ENCODE peak calls at places on chromosomes 2 and 18, in eight cellular contexts. B is mammary epithelial cell, V is astrocyte, H is NT2/D1, U is HCT116, F is fibroblast of lung, X is neuronal stem cell, C is H9. G is an unnamed sample.
A peak's percentile ranks its signal among the peaks of the same experiment; 100 is the strongest.

GRCh38 chr18:50653402-50654093 is 93.7 kb downstream of the MAPK4 start:
- DNase-seq in B (no peak), V (no peak), H (no peak), U (no peak), F (no peak), X (no peak), C (no peak), G (no peak)

GRCh38 chr2:28747714-28748113 is 3.9 kb upstream of the PPP1CB start:
- DNase-seq in B (no peak), V (no peak), H (no peak), U (no peak), F (no peak), X (no peak), C (no peak), G (no peak)

GRCh38 chr2:223601932-223602676 is at the start of gene SCG2:
- DNase-seq in B (peak; percentile 64), V (peak; percentile 89), H (peak; percentile 65), U (peak; percentile 59), F (peak; percentile 97), X (peak; percentile 64), C (peak; percentile 78), G (no peak)

GRCh38 chr18:52312321-52312720 is 27.7 kb upstream of the DCC start:
- DNase-seq in B (peak; percentile 43), V (peak; percentile 74), H (no peak), U (no peak), F (no peak), X (no peak), C (no peak), G (no peak)

GRCh38 chr2:233059797-233060499 is at the start of gene INPP5D:
- DNase-seq in B (no peak), V (no peak), H (no peak), U (no peak), F (no peak), X (no peak), C (no peak), G (no peak)

GRCh38 chr2:8986327-8986976 is 17.0 kb downstream of the MBOAT2 start:
- DNase-seq in B (no peak), V (no peak), H (no peak), U (no peak), F (no peak), X (no peak), C (peak; percentile 75), G (no peak)

GRCh38 chr2:15299904-15300528 is 261.1 kb downstream of the NBAS start:
- DNase-seq in B (no peak), V (no peak), H (no peak), U (no peak), F (no peak), X (no peak), C (no peak), G (no peak)

GRCh38 chr18:39602112-39602511 is 2036.5 kb upstream of the CELF4 start:
- DNase-seq in B (no peak), V (no peak), H (no peak), U (no peak), F (no peak), X (no peak), C (no peak), G (no peak)

GRCh38 chr18:62720766-62721613 is 5.6 kb downstream of the PHLPP1 start:
- DNase-seq in B (no peak), V (no peak), H (no peak), U (no peak), F (no peak), X (no peak), C (no peak), G (no peak)

GRCh38 chr2:64453710-64454315 is at the start of gene LGALSL:
- DNase-seq in B (peak; percentile 71), V (peak; percentile 30), H (peak; percentile 64), U (peak; percentile 49), F (peak; percentile 34), X (peak; percentile 76), C (peak; percentile 92), G (no peak)

GRCh38 chr2:227340106-227340505 is 15.1 kb downstream of the MFF start:
- DNase-seq in B (no peak), V (no peak), H (no peak), U (no peak), F (no peak), X (no peak), C (no peak), G (no peak)

GRCh38 chr2:80737047-80737446 is 432.5 kb upstream of the LRRTM1 start:
- DNase-seq in B (no peak), V (no peak), H (no peak), U (no peak), F (no peak), X (no peak), C (no peak), G (no peak)

DNA sequence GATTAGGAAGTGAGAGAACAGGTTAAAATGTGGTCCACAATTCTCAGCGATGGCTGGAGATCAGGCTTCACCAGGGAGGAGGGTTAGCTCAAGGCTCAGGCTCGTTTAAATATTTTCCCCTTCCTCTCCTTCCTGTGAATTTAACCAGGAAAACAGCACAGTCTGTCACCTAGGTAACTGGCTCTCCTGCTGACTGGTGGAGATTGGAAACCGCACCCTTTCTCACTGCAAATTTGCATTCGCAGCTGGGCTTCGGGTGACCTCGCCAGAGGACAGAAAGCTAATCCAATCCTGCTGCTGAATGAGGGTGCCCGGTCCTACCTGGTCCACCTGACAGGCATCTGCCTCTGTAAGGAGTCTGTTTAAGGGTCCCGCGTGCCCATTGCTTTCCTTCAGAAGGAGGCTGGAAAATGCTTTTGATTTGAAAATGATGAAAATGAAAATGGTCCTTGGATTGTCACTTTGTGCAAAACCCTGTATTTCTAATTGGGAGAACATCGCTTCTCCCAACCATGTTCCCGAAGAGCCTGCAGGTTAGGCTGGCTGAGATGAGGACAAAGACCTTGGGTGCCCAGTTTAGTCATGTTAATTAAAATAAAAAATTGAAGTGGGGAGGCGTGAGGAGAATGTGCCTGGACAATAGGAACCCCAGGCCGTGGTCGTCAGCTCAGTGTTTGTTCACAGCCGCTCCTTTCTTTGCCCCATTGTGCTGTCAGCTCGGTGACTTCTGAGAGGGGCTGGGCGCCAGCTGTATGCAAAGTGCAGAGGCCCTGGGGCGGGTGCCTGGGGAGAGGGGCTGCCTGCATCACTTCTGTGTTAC is 43.4 kb upstream of the MTCL1 start:
- DNase-seq in B (peak; percentile 36), V (peak; percentile 67), H (peak; percentile 75), U (no peak), F (peak; percentile 38), X (peak; percentile 56), C (peak; percentile 92), G (no peak)
- H3K9ac ChIP-seq in B (no peak overlapping the region), V (peak overlapping the region; percentile 30), H (no peak overlapping the region), U (no peak overlapping the region), F (no peak overlapping the region), X (no peak overlapping the region), C (no peak overlapping the region), G (no peak overlapping the region)

DNA sequence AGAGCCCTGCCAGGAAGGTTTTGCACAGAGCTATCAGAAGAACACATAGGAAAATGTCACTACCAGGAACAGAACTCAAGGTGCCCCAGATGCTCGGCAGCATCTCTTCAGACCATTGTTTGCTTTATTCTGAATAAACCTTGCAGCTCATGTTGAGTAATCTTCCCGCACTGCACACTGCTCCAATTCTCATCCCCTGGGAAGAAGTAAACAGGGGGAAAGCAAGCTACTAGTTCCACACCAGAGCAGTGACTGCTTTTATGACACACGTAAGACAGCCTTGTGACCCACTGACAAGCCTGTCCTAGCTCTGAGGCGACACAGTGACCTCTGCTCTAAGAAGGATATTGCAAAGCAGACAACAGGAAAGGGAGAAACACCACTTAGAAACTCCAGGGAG is 44.2 kb downstream of the NRP2 start:
- DNase-seq in B (no peak), V (no peak), H (no peak), U (no peak), F (no peak), X (no peak), C (no peak), G (no peak)
- H3K9ac ChIP-seq in B (no peak overlapping the region), V (no peak overlapping the region), H (no peak overlapping the region), U (no peak overlapping the region), F (no peak overlapping the region), X (no peak overlapping the region), C (no peak overlapping the region), G (no peak overlapping the region)

GRCh38 chr2:16665746-16666452 is at the start of gene CYRIA:
- DNase-seq in B (peak; percentile 36), V (no peak), H (no peak), U (no peak), F (no peak), X (peak; percentile 46), C (peak; percentile 61), G (no peak)

GRCh38 chr2:16663121-16663905 is 2.3 kb downstream of the CYRIA start:
- DNase-seq in B (no peak), V (no peak), H (no peak), U (no peak), F (no peak), X (no peak), C (no peak), G (no peak)

GRCh38 chr2:16666453-16666801 is 793 bp upstream of the CYRIA start:
- DNase-seq in B (no peak), V (peak; percentile 76), H (peak; percentile 30), U (no peak), F (peak; percentile 80), X (no peak), C (peak; percentile 64), G (no peak)

GRCh38 chr2:16664052-16664731 is 1.4 kb downstream of the CYRIA start:
- DNase-seq in B (no peak), V (peak; percentile 89), H (no peak), U (no peak), F (peak; percentile 94), X (no peak), C (peak; percentile 44), G (no peak)

GRCh38 chr2:16664809-16665745 is 557 bp downstream of the CYRIA start:
- DNase-seq in B (no peak), V (no peak), H (no peak), U (no peak), F (no peak), X (no peak), C (no peak), G (no peak)
- H3K9ac ChIP-seq in B (no peak overlapping the region), V (peak overlapping the region; percentile 76), H (peak overlapping the region; percentile 64), U (no peak overlapping the region), F (peak overlapping the region; percentile 4), X (peak overlapping the region; percentile 73), C (peak overlapping the region; percentile 15), G (peak overlapping the region; percentile 52)

GRCh38 chr2:218069606-218070300 is 700 bp downstream of the RUFY4 start:
- DNase-seq in B (no peak), V (no peak), H (no peak), U (no peak), F (no peak), X (no peak), C (no peak), G (no peak)

GRCh38 chr2:218072002-218072401 is 2.9 kb downstream of the RUFY4 start:
- DNase-seq in B (no peak), V (no peak), H (no peak), U (no peak), F (no peak), X (no peak), C (peak; percentile 18), G (no peak)

GRCh38 chr2:218070587-218070986 is 1.5 kb downstream of the RUFY4 start:
- DNase-seq in B (no peak), V (no peak), H (no peak), U (no peak), F (no peak), X (no peak), C (no peak), G (no peak)

GRCh38 chr2:218072478-218073024 is 3.5 kb downstream of the RUFY4 start:
- DNase-seq in B (no peak), V (no peak), H (no peak), U (no peak), F (no peak), X (no peak), C (peak; percentile 19), G (no peak)

GRCh38 chr2:218071218-218071937 is 2.3 kb downstream of the RUFY4 start:
- DNase-seq in B (no peak), V (no peak), H (no peak), U (no peak), F (no peak), X (no peak), C (no peak), G (no peak)
- H3K9ac ChIP-seq in B (no peak overlapping the region), V (no peak overlapping the region), H (no peak overlapping the region), U (no peak overlapping the region), F (no peak overlapping the region), X (no peak overlapping the region), C (no peak overlapping the region), G (no peak overlapping the region)